ENCODE peak calls at places on chromosomes 11 and 22, in eight cellular contexts. J is hepatocyte, L is GM23338, O is neural progenitor cell, D is HCT116, X is MM.1S, C is SK-N-SH, G is OCI-LY7. F is an unnamed sample.

GRCh38 chr11:74739546-74740270 is 8.5 kb upstream of the CHRDL2 start:
- DNase-seq in C (peak), X (peak), G (peak), L (peak), O (peak), J (peak), D (peak), F (peak)

GRCh38 chr11:109423114-109423859 is 1.3 kb downstream of the C11orf87 start:
- DNase-seq in G (no peak), O (peak), L (peak), J (peak), X (no peak), C (peak), D (no peak), F (no peak)

GRCh38 chr11:102010776-102011500 is 36.3 kb upstream of the CFAP300 start:
- DNase-seq in G (no peak), D (peak), J (peak), X (no peak), O (peak), C (peak), L (peak), F (peak)

GRCh38 chr11:16612801-16613400 is 125.5 kb upstream of the C11orf58 start:
- DNase-seq in G (no peak), O (peak), C (peak), D (no peak), X (no peak), J (peak), L (peak), F (no peak)

GRCh38 chr22:46354176-46354992 is 18.9 kb downstream of the TRMU start:
- DNase-seq in D (no peak), G (no peak), J (no peak), O (no peak), X (no peak), C (no peak), L (no peak), F (no peak)

GRCh38 chr11:112834277-112834755 is 126.9 kb upstream of the NCAM1 start:
- DNase-seq in C (peak), O (no peak), D (no peak), J (peak), G (no peak), L (no peak), X (no peak), F (no peak)

GRCh38 chr11:69567951-69568808 is 72.8 kb upstream of the CCND1 start:
- DNase-seq in L (no peak), O (no peak), D (no peak), X (no peak), G (no peak), J (no peak), C (no peak), F (no peak)

GRCh38 chr22:22938672-22939536 is 51.3 kb downstream of the IGLL5 start:
- DNase-seq in X (no peak), D (no peak), O (no peak), G (no peak), C (no peak), J (no peak), L (no peak), F (no peak)

GRCh38 chr11:67071420-67072284 is 15.0 kb downstream of the RHOD start:
- DNase-seq in C (peak), L (peak), O (peak), G (peak), D (no peak), X (peak), J (peak), F (peak)

GRCh38 chr11:66020212-66020611 is 6.1 kb downstream of the CATSPER1 start:
- DNase-seq in L (no peak), X (no peak), O (no peak), C (no peak), J (no peak), D (no peak), G (no peak), F (no peak)
- H3K4me2 ChIP-seq in L (no peak), X (no peak), O (no peak), C (peak), J (no peak), D (peak), G (no peak), F (peak)

GRCh38 chr11:125156346-125156745 is 8.2 kb upstream of the PKNOX2 start:
- DNase-seq in O (no peak), C (no peak), X (no peak), L (no peak), D (no peak), J (no peak), G (no peak), F (no peak)

GRCh38 chr11:125154380-125155099 is 10.0 kb upstream of the PKNOX2 start:
- DNase-seq in G (no peak), X (no peak), O (no peak), L (no peak), C (no peak), J (no peak), D (no peak), F (no peak)

GRCh38 chr11:125153837-125154236 is 10.7 kb upstream of the PKNOX2 start:
- DNase-seq in D (no peak), X (no peak), C (no peak), L (no peak), G (no peak), O (no peak), J (no peak), F (no peak)

GRCh38 chr11:125155767-125156166 is 8.8 kb upstream of the PKNOX2 start:
- DNase-seq in L (no peak), G (no peak), O (no peak), D (no peak), X (no peak), C (no peak), J (no peak), F (no peak)

GRCh38 chr11:125155100-125155444 is 9.5 kb upstream of the PKNOX2 start:
- DNase-seq in G (no peak), D (no peak), L (no peak), X (no peak), J (no peak), O (no peak), C (no peak), F (no peak)
- TF ChIP-seq CTCF in G (no peak), D (no peak), L (no peak), X (no peak), J (no peak), O (no peak), C (no peak), F (no peak)

GRCh38 chr22:25896098-25896497 is 154.1 kb downstream of the MYO18B start:
- DNase-seq in L (peak), J (peak), G (peak), O (peak), D (no peak), C (no peak), X (no peak), F (no peak)
- TF ChIP-seq EZH2phosphoT487 in L (no peak), J (no peak), G (no peak), O (no peak), D (no peak), C (no peak), X (no peak), F (no peak)

DNA sequence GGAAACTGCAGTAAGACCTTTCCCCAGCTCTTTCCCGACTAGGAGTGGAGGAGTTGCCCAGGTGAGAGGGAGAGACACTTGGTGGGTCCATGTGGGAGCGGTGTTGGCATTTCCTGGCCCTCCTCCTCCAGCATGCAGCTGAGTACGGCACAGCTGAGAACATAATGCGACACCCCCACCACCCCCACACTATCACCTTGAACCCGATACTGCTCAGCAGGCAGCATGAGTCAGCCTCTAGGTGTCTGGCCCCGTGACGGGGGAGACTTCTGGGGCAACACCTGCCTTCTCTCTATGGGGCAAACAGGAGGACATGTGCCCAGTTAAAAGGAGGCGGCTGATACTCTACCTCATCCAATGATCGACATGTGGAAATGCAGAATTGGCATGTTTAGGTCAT is 64.5 kb downstream of the PKNOX2 start:
- DNase-seq in X (no peak), G (no peak), J (no peak), L (peak), O (no peak), D (no peak), C (no peak), F (no peak)
- H3K4me2 ChIP-seq in X (no peak), G (no peak), J (no peak), L (peak), O (no peak), D (peak), C (no peak), F (no peak)

DNA sequence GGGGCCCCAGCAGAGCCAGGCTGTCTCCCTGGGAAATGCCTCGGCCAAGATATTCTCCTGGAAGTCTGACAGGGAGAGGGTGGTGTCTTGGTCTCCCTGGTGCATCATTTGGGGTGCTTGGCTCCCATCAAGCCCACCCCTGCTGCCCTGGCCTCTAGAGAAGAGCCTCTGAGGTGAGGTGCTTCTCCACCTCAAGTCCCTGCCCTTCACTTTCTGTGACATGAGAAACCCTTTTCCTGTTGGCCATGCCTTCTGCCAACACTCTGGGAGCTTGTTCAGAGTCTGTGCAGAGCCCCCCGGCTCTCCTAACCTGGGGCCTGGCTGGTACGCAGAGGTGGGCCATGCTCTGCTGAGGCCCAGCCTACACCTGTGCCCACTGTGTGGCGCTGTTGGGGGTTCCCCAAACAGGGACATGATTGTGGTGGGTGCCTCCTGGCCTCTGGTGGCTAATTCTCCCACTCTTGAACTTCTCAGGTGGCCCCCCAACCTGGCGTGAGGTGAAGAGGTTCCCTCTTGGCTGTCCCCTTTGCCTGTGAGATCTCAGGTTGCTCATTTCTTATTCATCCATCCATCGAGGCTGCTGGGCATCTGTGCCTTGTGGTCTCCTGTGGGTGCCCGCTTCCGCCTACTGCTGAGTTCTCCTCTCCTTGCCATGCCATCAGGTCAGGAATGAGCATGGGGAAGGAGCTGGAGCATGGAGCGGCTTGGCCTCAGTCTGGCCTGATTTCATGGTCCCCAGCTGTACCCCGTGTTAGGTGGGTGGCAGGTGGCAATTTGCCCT is 19.2 kb upstream of the DGCR8 start:
- DNase-seq in C (no peak), J (no peak), X (no peak), D (no peak), O (no peak), G (no peak), L (peak), F (no peak)
- TF ChIP-seq CTCF in C (peak), J (no peak), X (peak), D (no peak), O (peak), G (peak), L (peak), F (peak)

DNA sequence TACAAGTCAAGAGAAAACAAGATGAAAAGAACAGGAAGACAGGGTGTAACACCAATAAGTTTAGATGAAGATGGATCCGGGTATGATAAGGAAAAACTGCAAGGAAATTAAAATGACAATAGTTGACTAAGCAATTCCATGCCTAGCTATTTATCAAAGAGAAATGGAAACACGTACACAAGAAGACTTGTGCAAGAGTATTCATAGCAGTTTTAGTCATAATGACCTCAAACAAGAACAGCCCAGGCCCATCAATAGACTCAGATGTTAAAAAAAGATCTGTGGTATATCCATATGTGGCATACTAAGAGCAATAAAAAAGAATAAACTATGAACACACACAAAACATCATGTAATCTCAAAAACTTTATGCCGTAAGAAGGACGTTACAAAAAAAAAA is 33.2 kb downstream of the SLC5A12 start:
- DNase-seq in O (no peak), G (no peak), C (no peak), D (no peak), X (no peak), L (no peak), J (no peak), F (no peak)
- TF ChIP-seq EZH2phosphoT487 in O (no peak), G (no peak), C (no peak), D (no peak), X (no peak), L (no peak), J (no peak), F (no peak)

F was measured in PC-3.